ENCODE peak calls at places on chromosomes 4 and X, in four cellular contexts. I is HepG2, D is H1, L is GM12878. M is an unnamed sample.

GRCh38 chrX:68672581-68673318 is 25.3 kb downstream of the STARD8 start:
- DNase-seq in I (no peak), D (no peak), L (no peak), M (no peak)

GRCh38 chrX:122777766-122778165 is 406.3 kb upstream of the GRIA3 start:
- DNase-seq in D (no peak), I (no peak), L (no peak), M (no peak)

GRCh38 chrX:56232221-56233082 is at the start of gene KLF8:
- DNase-seq in I (no peak), D (no peak), L (no peak), M (peak)

GRCh38 chrX:9745417-9746115 is 20.1 kb downstream of the GPR143 start:
- DNase-seq in I (no peak), D (no peak), L (no peak), M (no peak)

GRCh38 chr4:74944354-74944793 is 11.5 kb downstream of the PARM1 start:
- DNase-seq in D (no peak), L (no peak), I (no peak), M (no peak)

GRCh38 chr4:114038762-114039392 is 59.4 kb upstream of the ARSJ start:
- DNase-seq in D (no peak), L (no peak), I (peak), M (no peak)

GRCh38 chr4:176438401-176438800 is 118.6 kb downstream of the SPCS3 start:
- DNase-seq in D (no peak), L (no peak), I (no peak), M (no peak)

GRCh38 chr4:123444298-123444731 is 47.7 kb downstream of the SPRY1 start:
- DNase-seq in D (peak), I (peak), L (peak), M (peak)

GRCh38 chrX:45145492-45146215 is 55.0 kb downstream of the DIPK2B start:
- DNase-seq in L (no peak), D (no peak), I (no peak), M (no peak)

GRCh38 chr4:188867796-188868195 is 728.6 kb downstream of the TRIML1 start:
- DNase-seq in I (no peak), D (no peak), L (no peak), M (no peak)

GRCh38 chrX:19824603-19825002 is 62.8 kb downstream of the SH3KBP1 start:
- DNase-seq in D (no peak), I (no peak), L (no peak), M (no peak)

GRCh38 chrX:44039556-44039955 is 66.4 kb upstream of the NDP start:
- DNase-seq in L (no peak), D (no peak), I (no peak), M (no peak)

GRCh38 chrX:123324628-123325027 is 140.6 kb downstream of the GRIA3 start:
- DNase-seq in D (no peak), I (no peak), L (no peak), M (no peak)

GRCh38 chr4:153669838-153670237 is 14.2 kb upstream of the TLR2 start:
- DNase-seq in L (no peak), I (no peak), D (no peak), M (no peak)

GRCh38 chrX:144566592-144566991 is 680.7 kb upstream of the SPANXN1 start:
- DNase-seq in I (no peak), L (no peak), D (no peak), M (no peak)

GRCh38 chr4:141705747-141706377 is 69.5 kb downstream of the IL15 start:
- DNase-seq in I (no peak), D (no peak), L (no peak), M (no peak)

GRCh38 chr4:53563824-53564223 is 27.5 kb downstream of the LNX1 start:
- DNase-seq in D (no peak), L (peak), I (no peak), M (no peak)

GRCh38 chrX:10356979-10357378 is 200.2 kb downstream of the CLCN4 start:
- DNase-seq in I (no peak), L (no peak), D (no peak), M (no peak)

GRCh38 chrX:43655151-43655676 is 885 bp upstream of the MAOA start:
- DNase-seq in L (no peak), D (no peak), I (no peak), M (no peak)

GRCh38 chr4:25810815-25811690 is 51.7 kb downstream of the SEL1L3 start:
- DNase-seq in I (peak), L (no peak), D (no peak), M (no peak)

GRCh38 chr4:185648631-185649030 is 113.3 kb upstream of the PDLIM3 start:
- DNase-seq in D (no peak), L (no peak), I (no peak), M (no peak)

GRCh38 chr4:17662694-17663093 is 48.3 kb downstream of the MED28 start:
- DNase-seq in D (no peak), L (no peak), I (no peak), M (no peak)

GRCh38 chr4:20273793-20274192 is 22.1 kb downstream of the SLIT2 start:
- DNase-seq in I (no peak), D (no peak), L (no peak), M (no peak)

GRCh38 chr4:173517781-173518371 is 12.2 kb downstream of the HAND2 start:
- DNase-seq in D (no peak), L (no peak), I (no peak), M (no peak)

GRCh38 chr4:76375703-76376102 is 45.2 kb downstream of the CCDC158 start:
- DNase-seq in L (no peak), D (no peak), I (no peak), M (no peak)

GRCh38 chrX:39907964-39908616 is 189.7 kb downstream of the BCOR start:
- DNase-seq in I (peak), D (no peak), L (no peak), M (no peak)

GRCh38 chr4:155809835-155810234 is 51.0 kb downstream of the GUCY1B1 start:
- DNase-seq in I (peak), D (no peak), L (peak), M (peak)

GRCh38 chrX:31186693-31187338 is 115.0 kb upstream of the FTHL17 start:
- DNase-seq in I (no peak), L (no peak), D (no peak), M (no peak)

GRCh38 chr4:163063891-163064290 is 102.8 kb downstream of the NAF1 start:
- DNase-seq in L (no peak), D (no peak), I (no peak), M (no peak)

GRCh38 chr4:39641451-39641850 is 2.8 kb upstream of the SMIM14 start:
- DNase-seq in L (no peak), D (no peak), I (no peak), M (no peak)

GRCh38 chr4:52096048-52096447 is 44.9 kb downstream of the SPATA18 start:
- DNase-seq in L (no peak), D (no peak), I (no peak), M (no peak)

GRCh38 chrX:40176256-40176978 is 78.7 kb upstream of the BCOR start:
- DNase-seq in L (no peak), I (peak), D (no peak), M (peak)

GRCh38 chr4:37568494-37568893 is 117.7 kb downstream of the RELL1 start:
- DNase-seq in I (no peak), D (no peak), L (no peak), M (no peak)

GRCh38 chrX:112819813-112820212 is 20.8 kb downstream of the AMOT start:
- DNase-seq in D (no peak), L (no peak), I (no peak), M (no peak)

GRCh38 chr4:47704693-47705325 is 133.1 kb downstream of the CORIN start:
- DNase-seq in I (peak), D (peak), L (no peak), M (no peak)

GRCh38 chr4:10085386-10085785 is 31.2 kb downstream of the WDR1 start:
- DNase-seq in L (no peak), I (no peak), D (no peak), M (no peak)
- H3K9ac ChIP-seq in L (no peak), I (no peak), D (no peak), M (no peak)

DNA sequence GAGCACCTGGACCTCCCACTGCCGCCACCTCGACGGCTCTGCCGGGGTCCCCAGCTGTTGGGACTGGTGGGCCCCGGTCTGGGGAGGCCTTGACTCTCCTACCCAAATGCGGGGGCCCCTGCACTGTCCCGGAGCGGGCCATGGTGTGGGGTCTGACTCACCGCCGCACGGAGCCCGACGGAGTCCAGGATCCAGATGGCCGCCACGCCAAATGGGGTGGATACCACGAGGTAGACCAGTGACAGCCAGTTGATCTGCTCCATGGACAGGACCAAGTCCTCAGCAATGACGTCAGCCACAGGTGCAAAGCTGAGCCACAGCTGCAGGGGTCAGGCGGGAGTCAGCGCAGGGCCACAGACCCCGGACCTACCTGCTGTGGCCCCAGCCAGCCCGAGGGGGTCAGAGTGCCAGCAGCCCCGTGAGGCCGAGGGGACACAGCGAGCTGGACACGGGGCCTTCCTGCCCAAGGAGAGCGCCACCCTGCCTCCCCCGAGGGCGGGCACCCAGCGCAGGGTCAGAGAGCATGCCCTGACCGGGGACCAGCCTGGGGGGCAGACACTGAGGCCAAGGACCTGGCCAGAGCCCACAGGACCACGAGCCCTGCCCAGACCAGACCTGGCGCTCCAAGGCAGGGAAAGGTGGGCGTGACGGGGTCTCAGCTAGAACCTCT is 2.4 kb downstream of the SLC49A3 start:
- DNase-seq in L (no peak), I (no peak), D (no peak), M (no peak)
- TF ChIP-seq CREB1 in L (no peak), I (no peak), D (no peak), M (no peak)

GRCh38 chrX:153766871-153767673 is 3.0 kb downstream of the PLXNB3 start:
- DNase-seq in I (no peak), L (no peak), D (no peak), M (peak)
- H3K9ac ChIP-seq in I (no peak), L (no peak), D (no peak), M (peak)

DNA sequence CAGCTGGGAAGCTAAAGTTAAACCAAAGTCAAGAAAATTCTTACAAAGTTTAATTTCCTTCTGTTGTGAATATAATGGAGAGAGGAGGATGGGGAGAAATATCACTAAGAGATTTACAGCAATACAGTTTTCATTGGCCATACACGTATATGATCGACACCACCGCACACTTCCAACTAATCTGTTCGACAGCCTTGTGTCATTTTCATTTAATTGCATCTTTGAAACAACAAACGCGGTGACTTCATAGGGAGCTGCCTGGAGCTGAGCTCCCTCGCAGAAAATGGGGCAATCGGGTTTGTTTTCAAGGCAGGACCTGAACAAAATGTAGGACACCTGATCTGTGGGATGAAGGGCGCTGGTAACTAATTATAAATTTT is 1.3 kb downstream of the PTPN13 start:
- DNase-seq in I (no peak), D (no peak), L (no peak), M (no peak)
- TF ChIP-seq CREB1 in I (no peak), D (no peak), L (no peak), M (no peak)

DNA sequence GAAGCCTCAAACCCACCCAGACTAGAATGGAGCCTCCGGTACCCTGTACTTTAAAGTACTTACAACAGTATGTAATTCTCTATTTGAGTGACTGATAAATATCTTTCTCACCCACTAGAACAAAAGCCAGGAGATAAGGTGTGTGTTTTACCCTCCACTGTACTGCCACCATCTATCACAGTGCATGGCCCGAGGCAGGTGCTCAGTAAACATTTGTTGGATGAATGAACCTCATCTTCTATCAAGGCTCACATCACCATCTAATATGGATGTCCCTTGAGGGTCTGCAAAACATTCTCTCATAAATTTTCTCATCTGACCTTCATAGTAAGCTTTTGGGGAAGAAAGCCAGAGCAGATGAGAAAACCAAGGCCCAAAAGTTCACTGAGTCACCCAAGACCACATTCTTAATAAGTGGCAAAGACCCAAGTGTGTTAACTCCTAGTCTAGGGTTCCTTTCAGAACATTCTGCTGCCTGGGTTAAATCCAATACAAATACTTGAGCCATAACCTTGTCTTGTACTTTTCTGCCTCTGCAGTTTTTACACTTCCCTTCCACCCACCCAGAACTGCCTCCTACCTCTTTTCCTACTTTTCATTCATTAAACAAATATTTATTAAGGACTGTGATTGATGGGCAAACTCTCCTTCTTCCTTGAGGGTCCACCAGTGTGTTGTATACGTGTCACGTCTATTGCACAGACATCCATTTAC is 35.8 kb downstream of the APBB2 start:
- DNase-seq in L (no peak), D (no peak), I (no peak), M (no peak)
- H3K9ac ChIP-seq in L (no peak), D (no peak), I (no peak), M (no peak)

DNA sequence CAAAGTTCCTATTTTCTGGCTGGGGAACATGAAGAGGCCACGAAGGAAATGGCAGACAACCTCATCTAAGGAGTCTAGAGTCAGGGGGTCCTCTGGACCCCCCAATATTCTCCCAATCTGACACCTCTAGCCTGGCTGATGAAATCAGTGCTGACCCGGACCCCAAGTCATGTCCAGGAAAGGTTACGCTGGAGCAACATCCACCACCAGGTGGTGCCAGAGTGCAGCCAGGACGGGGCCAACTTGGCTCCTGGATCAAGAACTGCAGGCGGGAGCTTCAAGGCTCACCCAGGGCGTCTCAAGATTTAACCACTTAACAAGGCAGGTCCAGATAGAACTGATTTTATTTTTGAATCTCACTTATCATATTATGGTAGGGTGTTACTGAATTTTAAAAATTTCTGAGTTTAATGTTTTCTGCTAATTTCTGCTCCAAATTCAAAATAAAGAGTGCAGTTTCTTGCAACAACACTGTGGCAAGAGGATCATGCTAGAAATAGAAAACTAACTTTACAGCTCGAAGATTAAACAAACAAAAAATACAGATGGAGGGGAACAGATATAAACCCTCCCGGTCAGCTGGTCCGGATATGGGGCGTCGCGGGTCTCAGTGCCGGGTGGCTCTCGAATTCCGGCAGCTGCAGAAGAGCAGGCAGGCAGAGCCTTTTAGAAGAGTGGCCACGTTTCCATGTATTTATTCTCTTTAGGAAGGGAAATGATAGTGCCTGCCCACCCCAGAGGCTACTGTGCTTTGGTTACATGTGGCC is 135.5 kb downstream of the AFAP1 start:
- DNase-seq in I (peak), L (no peak), D (peak), M (peak)
- TF ChIP-seq CREB1 in I (no peak), L (no peak), D (no peak), M (no peak)

GRCh38 chrX:77451041-77451440 is 3.9 kb downstream of the FGF16 start:
- DNase-seq in D (no peak), L (no peak), I (no peak), M (no peak)
- H3K9ac ChIP-seq in D (no peak), L (no peak), I (no peak), M (no peak)

DNA sequence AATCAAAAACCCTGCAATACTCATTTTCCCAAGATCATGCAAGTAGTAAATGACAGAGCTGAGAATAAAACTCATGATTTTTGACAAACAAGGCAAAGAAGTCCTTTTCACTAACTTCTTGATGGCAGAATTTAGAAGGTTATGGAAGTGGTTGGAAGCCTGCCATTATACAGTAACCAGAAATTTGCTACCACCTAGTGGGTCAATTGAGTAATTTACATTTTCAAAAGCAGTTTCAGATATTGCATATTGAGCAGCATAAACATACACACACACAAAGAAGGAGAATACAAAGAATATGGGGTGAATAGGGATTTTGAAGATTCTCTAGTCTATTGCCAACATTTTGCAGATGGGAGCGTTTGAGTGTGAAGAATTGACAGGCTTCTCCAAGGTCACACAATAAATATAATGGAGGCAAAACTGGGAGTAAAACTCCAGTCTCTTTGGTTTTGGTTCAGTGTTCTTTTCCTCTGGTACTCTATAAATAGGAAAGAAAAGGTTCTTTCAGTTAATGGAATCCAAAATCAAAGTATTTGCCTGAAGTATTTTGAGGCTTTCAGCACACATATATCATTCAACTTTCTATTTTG is 70.2 kb downstream of the GC start:
- DNase-seq in L (no peak), D (no peak), I (peak), M (peak)
- TF ChIP-seq CREB1 in L (no peak), D (no peak), I (no peak), M (no peak)

GRCh38 chrX:274904-275475 is 6.2 kb upstream of the PLCXD1 start:
- DNase-seq in I (peak), D (no peak), L (no peak), M (no peak)
- H3K9ac ChIP-seq in I (peak), D (no peak), L (no peak), M (no peak)

M was measured in K562.